ENCODE peak calls at places on chromosome 1, in seven cellular contexts. M, F, I, U, Z, E and V are unnamed samples. For H3K36me3 and H3K4me1, the result is how much of the 10 kb centered on the place peaks cover.

GRCh38 chr1:94926365-94926914 is 470 bp downstream of the CNN3 start:
- DNase-seq in U (peak), E (peak), F (no peak), M (peak), I (peak), Z (no peak), V (no peak)

GRCh38 chr1:87334351-87335174 is 5.9 kb downstream of the LMO4 start:
- DNase-seq in U (peak), I (peak), Z (no peak), E (no peak), M (no peak), F (no peak), V (no peak)

GRCh38 chr1:42214447-42214871 is 49.9 kb upstream of the GUCA2A start:
- DNase-seq in E (peak), M (peak), Z (no peak), U (peak), F (no peak), I (no peak), V (no peak)

GRCh38 chr1:111592389-111593361 is 26.9 kb upstream of the RAP1A start:
- DNase-seq in U (peak), I (no peak), Z (peak), F (no peak), M (peak), E (peak), V (peak)

GRCh38 chr1:182614796-182615451 is 10.7 kb upstream of the RGS16 start:
- DNase-seq in M (peak), Z (peak), I (peak), U (peak), F (no peak), E (peak), V (peak)

GRCh38 chr1:110726755-110727154 is 52.0 kb upstream of the KCNA3 start:
- DNase-seq in U (no peak), I (no peak), F (no peak), Z (no peak), M (no peak), E (no peak), V (no peak)

GRCh38 chr1:19987719-19988118 is 8.3 kb upstream of the PLA2G2A start:
- DNase-seq in F (no peak), E (no peak), U (no peak), M (no peak), Z (no peak), I (no peak), V (no peak)

GRCh38 chr1:84688461-84689061 is 1.7 kb downstream of the SSX2IP start:
- DNase-seq in F (no peak), I (no peak), M (no peak), E (no peak), Z (no peak), U (no peak), V (no peak)

DNA sequence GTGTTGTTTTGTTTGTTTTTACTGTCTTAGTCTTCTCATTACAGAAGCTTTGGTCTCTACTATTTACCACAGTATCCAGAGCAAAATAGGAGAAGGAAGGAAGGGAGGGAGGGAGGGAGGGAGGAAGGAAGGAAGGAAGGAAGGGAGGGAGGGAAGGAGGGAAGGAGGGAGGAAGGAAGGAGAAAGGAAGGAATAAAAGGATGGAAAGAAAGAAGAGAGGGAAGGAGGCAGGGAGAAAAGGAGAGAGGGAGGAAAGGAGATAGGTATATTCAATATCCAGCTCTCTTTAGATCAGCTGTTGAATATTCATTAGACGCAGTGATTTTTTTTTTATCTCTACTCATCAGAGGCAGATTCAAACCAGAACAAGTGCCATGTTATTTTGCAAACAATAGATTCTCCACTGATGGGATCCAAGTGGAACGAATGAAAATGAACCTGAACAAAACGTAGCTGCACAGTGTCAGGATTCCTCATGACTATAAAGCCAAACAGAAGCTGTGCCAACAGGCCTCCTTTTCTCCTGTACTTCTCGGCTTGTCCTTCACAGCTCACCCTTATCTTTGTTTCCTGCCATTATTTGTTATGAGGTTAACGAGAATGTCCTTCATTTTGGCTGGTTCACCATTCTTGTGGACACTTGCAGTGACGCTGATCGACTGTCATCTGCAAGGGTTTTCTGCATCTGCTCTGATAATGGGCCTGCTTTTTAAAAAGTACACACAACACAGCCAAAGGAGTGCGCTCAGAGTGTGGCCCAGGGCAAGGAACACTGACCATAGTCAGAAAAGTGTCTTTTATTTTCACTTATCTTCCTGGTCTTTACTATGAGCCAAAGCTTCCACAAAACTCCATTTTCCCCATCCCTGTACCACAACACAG is 7.8 kb upstream of the NTPCR start:
- DNase-seq in Z (no peak), I (no peak), M (no peak), F (no peak), U (no peak), E (no peak), V (no peak)
- H3K36me3 ChIP-seq in Z (under half), I (under half), M (under half), F (under half), U (under half), E (under half), V (under half)

DNA sequence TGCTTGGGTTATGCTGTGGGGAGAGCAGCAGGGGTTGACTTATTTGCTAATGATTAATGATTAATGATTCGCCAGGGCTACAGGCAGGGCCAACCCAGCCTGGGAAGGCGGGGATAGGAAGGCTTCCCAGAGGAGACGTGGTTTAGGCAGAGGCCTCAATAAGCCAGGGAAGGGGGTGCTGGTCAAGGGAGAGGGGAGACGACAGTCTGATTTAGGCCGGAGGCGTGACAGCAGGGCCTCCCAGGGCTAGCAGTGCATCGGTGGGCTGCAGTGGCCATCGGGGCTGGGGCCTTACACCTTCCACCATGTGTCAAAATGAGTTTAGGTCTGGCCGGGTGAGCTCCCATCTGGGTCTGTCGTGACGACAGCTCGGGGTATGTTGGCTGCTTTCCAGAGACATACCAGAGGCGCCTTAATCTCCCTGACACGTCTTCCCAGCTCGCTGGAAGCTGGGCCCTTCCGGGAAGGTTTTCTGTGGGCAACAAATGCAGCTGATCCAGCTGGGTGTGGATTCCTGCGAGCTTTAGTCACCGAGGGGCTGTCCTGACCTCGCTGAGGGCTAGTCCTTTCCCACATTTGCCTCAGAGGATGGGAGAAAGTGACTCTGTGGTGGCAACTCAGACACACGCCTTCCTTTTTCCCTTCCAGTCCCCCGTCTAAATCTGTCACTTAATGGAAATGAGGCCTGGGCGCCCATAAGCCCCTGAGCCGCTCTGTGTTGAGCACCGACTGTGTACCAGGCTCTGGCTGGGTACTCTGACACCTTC is 3.7 kb upstream of the SLC1A7 start:
- DNase-seq in M (no peak), U (peak), Z (no peak), F (no peak), E (no peak), I (peak), V (no peak)
- H3K4me1 ChIP-seq in M (under half), U (under half), Z (under half), F (under half), E (under half), I (under half), V (under half)

GRCh38 chr1:85697895-85698294 is 10.3 kb downstream of the ZNHIT6 start:
- DNase-seq in E (no peak), I (no peak), Z (no peak), F (no peak), U (no peak), M (no peak), V (no peak)
- H3K36me3 ChIP-seq in E (under half), I (under half), Z (under half), F (under half), U (under half), M (under half), V (under half)

GRCh38 chr1:151615711-151616504 is 4.1 kb downstream of the SNX27 start:
- DNase-seq in Z (no peak), F (no peak), U (no peak), I (no peak), E (no peak), M (no peak), V (no peak)

GRCh38 chr1:151617995-151618394 is 6.1 kb downstream of the SNX27 start:
- DNase-seq in E (no peak), M (no peak), U (no peak), I (no peak), F (no peak), Z (no peak), V (no peak)

GRCh38 chr1:151613275-151613867 is 1.5 kb downstream of the SNX27 start:
- DNase-seq in Z (no peak), M (no peak), E (no peak), U (no peak), F (no peak), I (no peak), V (peak)

GRCh38 chr1:151618470-151618869 is 6.6 kb downstream of the SNX27 start:
- DNase-seq in U (no peak), M (no peak), E (no peak), I (no peak), F (no peak), Z (no peak), V (no peak)

GRCh38 chr1:151616505-151616849 is 4.6 kb downstream of the SNX27 start:
- DNase-seq in M (no peak), E (no peak), I (no peak), U (peak), F (no peak), Z (no peak), V (no peak)
- H3K4me1 ChIP-seq in M (under half), E (under half), I (under half), U (under half), F (under half), Z (under half), V (under half)

DNA sequence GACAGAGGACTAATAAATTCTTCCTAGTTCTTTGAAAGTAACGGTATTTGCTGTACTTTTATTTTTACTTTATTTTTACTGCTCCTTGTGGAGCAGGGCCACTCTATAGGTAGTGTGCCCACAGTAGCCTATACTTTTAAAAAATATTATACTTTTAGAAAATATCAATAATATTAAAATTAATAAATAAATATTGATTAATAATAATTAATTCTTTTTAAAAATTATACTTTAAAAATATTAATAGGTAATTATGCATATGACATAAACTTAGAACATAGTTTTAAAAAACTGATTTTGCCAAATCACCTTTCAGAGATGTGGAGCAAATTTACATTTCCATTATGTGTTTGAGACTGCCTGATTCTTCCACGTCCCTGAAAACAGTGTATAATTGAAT is 30.8 kb downstream of the ZBED6 start:
- DNase-seq in F (no peak), Z (no peak), U (no peak), E (no peak), I (no peak), M (no peak), V (no peak)
- H3K36me3 ChIP-seq in F (under half), Z (half or more), U (under half), E (under half), I (half or more), M (under half), V (half or more)

GRCh38 chr1:70008658-70009057 is 196.7 kb downstream of the LRRC40 start:
- DNase-seq in U (no peak), E (no peak), I (no peak), F (no peak), M (no peak), Z (no peak), V (no peak)

GRCh38 chr1:70003509-70003908 is 201.9 kb downstream of the LRRC40 start:
- DNase-seq in Z (no peak), F (no peak), U (no peak), M (no peak), I (no peak), E (no peak), V (no peak)
- H3K4me1 ChIP-seq in Z (under half), F (under half), U (under half), M (under half), I (under half), E (under half), V (under half)

DNA sequence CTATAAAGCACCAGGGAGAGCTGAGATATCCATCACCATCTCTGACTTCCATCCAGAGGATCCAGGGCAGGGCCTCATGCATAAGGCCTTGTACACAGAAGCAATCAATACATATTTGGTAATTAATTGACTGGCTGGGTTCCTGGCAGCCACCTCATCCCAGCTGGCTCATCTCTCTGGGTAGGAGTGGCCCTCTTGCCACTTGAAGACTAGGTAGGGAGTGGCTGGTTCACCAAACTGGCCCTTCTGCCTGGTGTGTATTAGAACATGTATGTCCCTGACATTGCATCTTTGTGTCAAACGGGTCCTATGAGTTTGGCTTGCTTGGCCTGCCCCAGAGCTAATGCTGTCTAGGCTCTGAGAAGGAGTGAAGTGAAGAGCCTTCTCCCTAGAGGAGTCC is 11.8 kb downstream of the NUAK2 start:
- DNase-seq in Z (no peak), F (no peak), M (no peak), U (no peak), E (no peak), I (no peak), V (no peak)
- H3K36me3 ChIP-seq in Z (half or more), F (under half), M (under half), U (half or more), E (under half), I (under half), V (under half)

DNA sequence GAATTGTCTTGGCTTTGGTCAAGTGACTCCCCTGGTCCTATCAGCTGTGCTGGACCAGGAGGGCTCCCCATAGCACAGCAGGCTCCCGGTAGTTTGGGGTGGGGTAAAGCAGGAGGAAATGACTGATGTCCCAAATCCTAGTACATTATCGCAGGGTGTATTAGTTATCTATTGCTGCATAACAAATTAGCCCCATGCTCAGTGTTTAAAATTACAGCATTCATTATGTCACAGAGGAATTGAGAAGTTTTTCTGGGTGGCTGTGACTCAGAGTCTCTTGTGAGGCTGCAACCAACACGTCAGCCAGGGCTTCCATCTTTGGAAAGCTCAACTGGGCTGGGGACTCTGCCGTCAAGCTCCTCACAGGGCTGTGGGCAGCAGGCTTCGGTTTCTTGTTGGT is 34.3 kb upstream of the LAPTM5 start:
- DNase-seq in E (no peak), M (no peak), Z (no peak), F (no peak), U (no peak), I (no peak), V (no peak)
- H3K4me1 ChIP-seq in E (under half), M (under half), Z (under half), F (under half), U (under half), I (under half), V (under half)

GRCh38 chr1:43666608-43667007 is 16.7 kb downstream of the KDM4A start:
- DNase-seq in E (peak), I (no peak), M (no peak), F (no peak), U (peak), Z (no peak), V (no peak)
- H3K36me3 ChIP-seq in E (under half), I (under half), M (under half), F (half or more), U (half or more), Z (half or more), V (half or more)